ENCODE peak calls at places on chromosomes 7 and 10, in nine cellular contexts. Z is NB4, I is psoas muscle, W is right lobe of liver, D is neural progenitor cell, X is astrocyte of the cerebellum, G is choroid plexus epithelial cell, P is cardiac fibroblast, Q is PC-9. A is an unnamed sample.

GRCh38 chr10:38032881-38033280 is 22.4 kb downstream of the ZNF33A start:
- DNase-seq in Z (no peak), I (no peak), W (no peak), D (no peak), X (no peak), G (peak), P (peak), Q (no peak), A (no peak)

GRCh38 chr10:129883029-129883428 is 81.0 kb downstream of the EBF3 start:
- DNase-seq in Z (peak), I (peak), W (no peak), D (no peak), X (no peak), G (no peak), P (no peak), Q (no peak), A (no peak)

GRCh38 chr7:12719978-12720377 is 32.5 kb downstream of the ARL4A start:
- DNase-seq in Z (peak), I (no peak), W (no peak), D (no peak), X (no peak), G (peak), P (peak), Q (no peak), A (no peak)

GRCh38 chr10:119542357-119542989 is at the start of gene RGS10:
- DNase-seq in Z (peak), I (peak), W (peak), D (peak), X (no peak), G (peak), P (peak), Q (peak), A (peak)

GRCh38 chr7:133240302-133240701 is 12.6 kb upstream of the EXOC4 start:
- DNase-seq in Z (no peak), I (no peak), W (no peak), D (no peak), X (no peak), G (no peak), P (no peak), Q (no peak), A (no peak)

GRCh38 chr10:28393956-28394568 is 91.2 kb upstream of the MPP7 start:
- DNase-seq in Z (peak), I (peak), W (peak), D (peak), X (peak), G (peak), P (peak), Q (peak), A (peak)

GRCh38 chr7:120554960-120555571 is 282.1 kb downstream of the KCND2 start:
- DNase-seq in Z (peak), I (no peak), W (no peak), D (peak), X (peak), G (peak), P (peak), Q (peak), A (peak)

GRCh38 chr7:133298080-133298479 is 45.2 kb downstream of the EXOC4 start:
- DNase-seq in Z (no peak), I (no peak), W (no peak), D (no peak), X (no peak), G (no peak), P (no peak), Q (no peak), A (no peak)

GRCh38 chr7:116315293-116315692 is 105.0 kb downstream of the TES start:
- DNase-seq in Z (no peak), I (no peak), W (no peak), D (peak), X (no peak), G (peak), P (no peak), Q (peak), A (peak)

GRCh38 chr10:76558586-76558985 is 1079.0 kb downstream of the KCNMA1 start:
- DNase-seq in Z (no peak), I (no peak), W (no peak), D (no peak), X (peak), G (peak), P (peak), Q (no peak), A (peak)

GRCh38 chr7:102099474-102099873 is 187.2 kb upstream of the SH2B2 start:
- DNase-seq in Z (no peak), I (no peak), W (no peak), D (no peak), X (no peak), G (no peak), P (no peak), Q (no peak), A (no peak)

GRCh38 chr10:54559498-54559897 is 241.5 kb downstream of the PCDH15 start:
- DNase-seq in Z (no peak), I (no peak), W (no peak), D (no peak), X (peak), G (peak), P (peak), Q (no peak), A (no peak)

GRCh38 chr10:61078542-61078941 is 134.6 kb upstream of the RHOBTB1 start:
- DNase-seq in Z (no peak), I (no peak), W (no peak), D (no peak), X (no peak), G (peak), P (no peak), Q (no peak), A (peak)

DNA sequence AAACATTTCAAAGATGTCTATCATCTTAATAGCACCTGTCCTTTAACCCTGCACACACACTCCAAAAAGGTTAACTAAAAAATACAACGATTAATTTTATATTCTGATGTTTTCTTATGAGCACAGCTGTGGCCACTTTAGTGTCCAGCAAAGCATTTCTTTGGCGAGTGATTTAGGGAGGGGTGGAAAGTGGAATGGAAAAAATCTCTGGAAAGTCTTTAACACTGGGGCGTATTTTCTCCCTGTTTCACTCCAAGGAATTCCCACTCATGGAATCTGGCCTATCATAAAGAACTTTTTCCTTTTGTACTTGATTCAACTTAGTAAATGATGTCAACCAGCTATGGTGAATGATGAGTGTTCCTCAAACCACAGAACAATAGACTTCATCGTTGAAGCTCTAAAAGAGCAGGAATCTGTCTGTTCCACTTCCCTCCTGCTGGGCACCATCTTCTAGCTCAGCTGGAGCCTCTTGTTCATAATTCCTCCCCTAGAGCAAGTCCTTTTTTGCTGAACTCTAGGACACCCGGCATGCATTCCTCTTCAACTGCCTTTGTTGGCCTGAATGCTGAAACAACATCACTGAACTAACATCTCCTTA is 66.4 kb downstream of the EPDR1 start:
- DNase-seq in Z (no peak), I (no peak), W (no peak), D (peak), X (peak), G (peak), P (no peak), Q (no peak), A (no peak)
- TF ChIP-seq CTCF in Z (no peak), I (no peak), W (no peak), D (no peak), X (no peak), G (no peak), P (no peak), Q (no peak), A (no peak)

GRCh38 chr7:78020131-78020873 is 221.7 kb downstream of the PHTF2 start:
- DNase-seq in Z (peak), I (peak), W (no peak), D (peak), X (peak), G (peak), P (peak), Q (peak), A (peak)
- H3K4me3 ChIP-seq in Z (peak), I (peak), W (peak), D (peak), X (peak), G (peak), P (peak), Q (peak), A (peak)

GRCh38 chr7:96118449-96119001 is 203.4 kb downstream of the SLC25A13 start:
- DNase-seq in Z (peak), I (no peak), W (no peak), D (peak), X (no peak), G (peak), P (peak), Q (no peak), A (no peak)
- TF ChIP-seq CTCF in Z (no peak), I (no peak), W (no peak), D (no peak), X (no peak), G (no peak), P (no peak), Q (no peak), A (no peak)

DNA sequence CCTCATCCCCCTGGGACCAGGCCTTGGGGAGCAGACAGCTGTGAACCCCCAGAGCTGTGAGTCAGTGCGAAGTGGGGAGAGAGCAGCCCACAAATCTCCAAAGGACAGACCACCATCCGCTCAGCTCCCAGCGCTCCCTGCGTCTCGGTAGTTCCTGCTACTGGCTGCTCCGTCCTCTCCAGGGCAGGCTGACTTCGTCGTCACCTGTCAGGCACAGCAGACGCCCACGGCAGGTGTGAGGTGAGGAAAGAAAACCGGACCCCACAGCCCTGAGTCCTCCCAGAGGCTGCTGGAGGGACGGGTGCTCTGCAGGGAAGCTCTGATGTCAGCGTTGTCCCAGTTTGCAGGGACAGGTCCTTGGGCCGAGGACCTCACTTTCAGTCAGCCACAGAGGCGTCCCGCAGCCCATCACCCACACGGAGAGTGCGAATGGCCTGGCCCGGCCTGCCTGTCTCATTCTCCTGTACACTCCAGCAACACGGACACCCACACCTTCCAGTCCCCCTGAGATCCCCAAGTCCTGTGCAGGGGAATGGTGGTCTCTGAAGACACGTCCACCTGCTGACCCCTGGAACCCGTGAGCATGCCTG is 95.2 kb downstream of the DNAJB6 start:
- DNase-seq in Z (no peak), I (peak), W (peak), D (no peak), X (no peak), G (no peak), P (no peak), Q (no peak), A (no peak)
- H3K4me3 ChIP-seq in Z (peak), I (no peak), W (no peak), D (no peak), X (no peak), G (no peak), P (no peak), Q (no peak), A (no peak)